ENCODE peak calls at places on chromosomes 13 and 19, in four cellular contexts. K is T-helper 2 cell, D is AML-193, T is NCI-H345. C is an unnamed sample.

GRCh38 chr19:17522988-17523872 is 11.8 kb downstream of the PGLS start:
- DNase-seq in K (no peak), D (peak; percentile 95), T (no peak), C (peak; percentile 95)

GRCh38 chr13:112000888-112001287 is 66.1 kb upstream of the SOX1 start:
- DNase-seq in K (no peak), D (no peak), T (no peak), C (no peak)

GRCh38 chr19:15374796-15375440 is 4.7 kb downstream of the AKAP8 start:
- DNase-seq in K (no peak), D (no peak), T (no peak), C (no peak)

GRCh38 chr19:38898788-38899446 is 501 bp downstream of the SIRT2 start:
- DNase-seq in K (no peak), D (no peak), T (no peak), C (no peak)

GRCh38 chr19:44792286-44792685 is 14.6 kb downstream of the CBLC start:
- DNase-seq in K (no peak), D (no peak), T (peak; percentile 75), C (no peak)

GRCh38 chr13:62781866-62782265 is 1366.2 kb upstream of the PCDH20 start:
- DNase-seq in K (no peak), D (no peak), T (no peak), C (no peak)

GRCh38 chr13:42906257-42906656 is 85.8 kb downstream of the EPSTI1 start:
- DNase-seq in K (no peak), D (no peak), T (no peak), C (no peak)

GRCh38 chr13:26061947-26062346 is 10.1 kb upstream of the SHISA2 start:
- DNase-seq in K (no peak), D (no peak), T (no peak), C (no peak)

GRCh38 chr19:47776568-47776967 is 1.9 kb upstream of the SELENOW start:
- DNase-seq in K (no peak), D (no peak), T (peak; percentile 90), C (no peak)

GRCh38 chr13:64078480-64078936 is 2662.9 kb upstream of the PCDH20 start:
- DNase-seq in K (no peak), D (no peak), T (no peak), C (no peak)

GRCh38 chr13:72586519-72586918 is 140.9 kb downstream of the MZT1 start:
- DNase-seq in K (no peak), D (no peak), T (no peak), C (no peak)

GRCh38 chr19:52535831-52536800 is 8.6 kb downstream of the ZNF808 start:
- DNase-seq in K (peak; percentile 86), D (peak; percentile 75), T (no peak), C (peak; percentile 72)

GRCh38 chr13:94435604-94436226 is 43.8 kb downstream of the DCT start:
- DNase-seq in K (no peak), D (peak; percentile 59), T (peak; percentile 72), C (peak; percentile 33)

GRCh38 chr19:38070573-38070972 is 153.4 kb downstream of the DPF1 start:
- DNase-seq in K (no peak), D (no peak), T (peak; percentile 61), C (no peak)

GRCh38 chr19:51441410-51442390 is 16.6 kb downstream of the SIGLEC8 start:
- DNase-seq in K (peak; percentile 25), D (peak; percentile 79), T (no peak), C (peak; percentile 73)

C was measured in GF-D8.